ENCODE peak calls at places on chromosomes 2 and 18, in four cellular contexts. One of them, this sample, is unnamed.

GRCh38 chr2:119025762-119026351 is 83.9 kb downstream of the MARCO start:
- DNase-seq in lower leg skin: no peak
- DNase-seq in posterior vena cava: no peak
- DNase-seq in GM23338: no peak
- DNase-seq in this sample: no peak

GRCh38 chr2:1854747-1855146 is 110.4 kb upstream of the PXDN start:
- DNase-seq in posterior vena cava: peak
- DNase-seq in GM23338: peak
- DNase-seq in lower leg skin: no peak
- DNase-seq in this sample: peak

GRCh38 chr18:9260388-9261380 is 73.9 kb upstream of the TWSG1 start:
- DNase-seq in GM23338: no peak
- DNase-seq in lower leg skin: no peak
- DNase-seq in posterior vena cava: no peak
- DNase-seq in this sample: no peak

GRCh38 chr18:47215554-47216138 is 35.8 kb downstream of the SKOR2 start:
- DNase-seq in GM23338: peak
- DNase-seq in lower leg skin: peak
- DNase-seq in posterior vena cava: no peak
- DNase-seq in this sample: peak

GRCh38 chr2:110813896-110814295 is 81.5 kb downstream of the ACOXL start:
- DNase-seq in posterior vena cava: no peak
- DNase-seq in GM23338: no peak
- DNase-seq in lower leg skin: no peak
- DNase-seq in this sample: no peak

GRCh38 chr2:23492941-23493340 is 108.0 kb downstream of the KLHL29 start:
- DNase-seq in GM23338: no peak
- DNase-seq in lower leg skin: peak
- DNase-seq in posterior vena cava: no peak
- DNase-seq in this sample: no peak

GRCh38 chr18:48453330-48454063 is 44.3 kb upstream of the ZBTB7C start:
- DNase-seq in posterior vena cava: no peak
- DNase-seq in GM23338: no peak
- DNase-seq in lower leg skin: no peak
- DNase-seq in this sample: no peak

GRCh38 chr2:104889261-104890091 is 35.6 kb downstream of the POU3F3 start:
- DNase-seq in GM23338: no peak
- DNase-seq in posterior vena cava: no peak
- DNase-seq in lower leg skin: no peak
- DNase-seq in this sample: no peak

This sample was measured in WTC11.